ENCODE peak calls at places on chromosomes 4 and X, in six cellular contexts. X, C, J, O, T and E are unnamed samples.

GRCh38 chr4:189792819-189793618 is 147.7 kb upstream of the FRG1 start:
- DNase-seq in X (peak; percentile 67), C (peak; percentile 94), J (peak; percentile 85), O (peak; percentile 64), T (peak; percentile 72), E (peak; percentile 80)

GRCh38 chrX:30570505-30570904 is 7.1 kb downstream of the TASL start:
- DNase-seq in X (no peak), C (no peak), J (peak; percentile 33), O (peak; percentile 49), T (no peak), E (no peak)

GRCh38 chr4:37889849-37890500 is 909 bp upstream of the TBC1D1 start:
- DNase-seq in X (no peak), C (peak; percentile 58), J (peak; percentile 18), O (no peak), T (no peak), E (no peak)

GRCh38 chr4:81369898-81370297 is 101.8 kb downstream of the RASGEF1B start:
- DNase-seq in X (no peak), C (no peak), J (no peak), O (no peak), T (no peak), E (no peak)

GRCh38 chr4:161629694-161630441 is 533.9 kb downstream of the FSTL5 start:
- DNase-seq in X (peak; percentile 37), C (no peak), J (peak; percentile 7), O (no peak), T (no peak), E (no peak)

GRCh38 chr4:11271263-11271662 is 157.4 kb downstream of the HS3ST1 start:
- DNase-seq in X (no peak), C (no peak), J (peak; percentile 8), O (no peak), T (peak; percentile 29), E (no peak)

GRCh38 chr4:175443547-175443946 is 368.5 kb downstream of the GPM6A start:
- DNase-seq in X (no peak), C (no peak), J (no peak), O (no peak), T (no peak), E (no peak)

GRCh38 chrX:12505127-12505526 is 286.1 kb upstream of the PRPS2 start:
- DNase-seq in X (no peak), C (no peak), J (no peak), O (no peak), T (no peak), E (no peak)

GRCh38 chrX:118420462-118420861 is 74.6 kb downstream of the WDR44 start:
- DNase-seq in X (no peak), C (no peak), J (peak; percentile 28), O (peak; percentile 71), T (no peak), E (no peak)

GRCh38 chrX:70454441-70455365 is 10.1 kb downstream of the DLG3 start:
- DNase-seq in X (peak; percentile 93), C (peak; percentile 86), J (peak; percentile 89), O (peak; percentile 59), T (peak; percentile 88), E (peak; percentile 81)

GRCh38 chr4:68338625-68339024 is 11.3 kb downstream of the YTHDC1 start:
- DNase-seq in X (no peak), C (no peak), J (no peak), O (peak; percentile 10), T (no peak), E (peak; percentile 29)

GRCh38 chrX:134537179-134537945 is 77.4 kb downstream of the HPRT1 start:
- DNase-seq in X (no peak), C (no peak), J (peak; percentile 51), O (peak; percentile 80), T (no peak), E (no peak)

GRCh38 chr4:94831607-94832006 is 73.9 kb downstream of the BMPR1B start:
- DNase-seq in X (peak; percentile 83), C (no peak), J (no peak), O (no peak), T (no peak), E (no peak)

GRCh38 chr4:118997601-118998000 is 108.9 kb downstream of the SYNPO2 start:
- DNase-seq in X (no peak), C (no peak), J (peak; percentile 19), O (no peak), T (no peak), E (no peak)

GRCh38 chrX:71998836-71999509 is 88.3 kb downstream of the NHSL2 start:
- DNase-seq in X (peak; percentile 58), C (no peak), J (no peak), O (peak; percentile 36), T (peak; percentile 38), E (no peak)

GRCh38 chr4:13703096-13703495 is 75.6 kb upstream of the BOD1L1 start:
- DNase-seq in X (peak; percentile 27), C (no peak), J (no peak), O (no peak), T (no peak), E (no peak)

GRCh38 chrX:119041175-119041574 is 31.6 kb upstream of the CT47C1 start:
- DNase-seq in X (no peak), C (no peak), J (peak; percentile 72), O (peak; percentile 85), T (peak; percentile 40), E (peak; percentile 63)

GRCh38 chr4:110633358-110634319 is 10.8 kb upstream of the PITX2 start:
- DNase-seq in X (no peak), C (peak; percentile 66), J (no peak), O (no peak), T (no peak), E (no peak)

GRCh38 chr4:5435823-5436222 is 272.5 kb downstream of the EVC2 start:
- DNase-seq in X (no peak), C (no peak), J (no peak), O (no peak), T (no peak), E (no peak)

GRCh38 chrX:1134156-1134555 is 78.3 kb downstream of the CRLF2 start:
- DNase-seq in X (no peak), C (no peak), J (no peak), O (no peak), T (no peak), E (peak; percentile 21)

GRCh38 chr4:15336410-15337184 is 91.2 kb upstream of the C1QTNF7 start:
- DNase-seq in X (no peak), C (no peak), J (no peak), O (peak; percentile 56), T (no peak), E (no peak)

GRCh38 chr4:105878668-105879067 is 16.6 kb upstream of the NPNT start:
- DNase-seq in X (no peak), C (no peak), J (no peak), O (no peak), T (no peak), E (no peak)

GRCh38 chrX:39104745-39105144 is 303.5 kb downstream of the MID1IP1 start:
- DNase-seq in X (no peak), C (no peak), J (no peak), O (no peak), T (no peak), E (no peak)

GRCh38 chr4:150033937-150034336 is 44.3 kb upstream of the DCLK2 start:
- DNase-seq in X (no peak), C (no peak), J (no peak), O (peak; percentile 53), T (peak; percentile 36), E (no peak)

GRCh38 chr4:118772149-118773081 is 63.5 kb downstream of the SEC24D start:
- DNase-seq in X (no peak), C (no peak), J (peak; percentile 51), O (peak; percentile 82), T (no peak), E (no peak)

GRCh38 chr4:139606600-139607301 is 50.7 kb upstream of the SETD7 start:
- DNase-seq in X (no peak), C (no peak), J (no peak), O (peak; percentile 59), T (no peak), E (no peak)
- H3K4me3 ChIP-seq in X (no peak overlapping the region), C (no peak overlapping the region), J (no peak overlapping the region), O (no peak overlapping the region), T (peak overlapping the region; percentile 14), E (peak overlapping the region; percentile 11)

DNA sequence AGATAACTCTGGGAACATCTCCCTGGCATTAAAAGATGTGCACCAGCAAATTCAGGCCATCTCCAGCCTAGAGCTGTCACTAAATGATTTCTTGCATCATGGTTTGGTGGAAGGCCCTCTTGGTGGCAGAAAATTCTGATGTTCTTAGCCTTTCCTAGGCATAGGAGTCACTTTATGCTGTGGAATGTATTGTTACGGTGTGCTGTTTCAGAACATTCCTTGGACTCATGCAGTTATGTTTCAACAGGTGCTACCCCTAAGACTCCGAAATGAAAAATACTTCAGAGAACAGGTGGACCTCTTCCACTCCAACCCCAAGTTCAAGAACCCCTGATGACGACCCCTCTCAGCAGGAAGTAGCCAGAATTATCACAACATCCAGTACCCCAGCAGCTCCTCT is 20.3 kb upstream of the PAPSS1 start:
- DNase-seq in X (no peak), C (no peak), J (no peak), O (peak; percentile 57), T (no peak), E (no peak)
- TF ChIP-seq CTCF in X (peak; percentile 21), C (no peak), J (peak; percentile 36), O (peak; percentile 44), T (no peak), E (no peak)

GRCh38 chr4:7678318-7678852 is 243.7 kb upstream of the PSAPL1 start:
- DNase-seq in X (no peak), C (no peak), J (no peak), O (no peak), T (no peak), E (peak; percentile 26)

GRCh38 chr4:7676376-7676775 is 241.6 kb upstream of the PSAPL1 start:
- DNase-seq in X (no peak), C (no peak), J (no peak), O (no peak), T (no peak), E (no peak)

GRCh38 chr4:7675612-7676320 is 241.0 kb upstream of the PSAPL1 start:
- DNase-seq in X (no peak), C (no peak), J (no peak), O (no peak), T (no peak), E (no peak)

GRCh38 chr4:7677799-7678301 is 243.1 kb upstream of the PSAPL1 start:
- DNase-seq in X (no peak), C (no peak), J (no peak), O (no peak), T (no peak), E (peak; percentile 50)

DNA sequence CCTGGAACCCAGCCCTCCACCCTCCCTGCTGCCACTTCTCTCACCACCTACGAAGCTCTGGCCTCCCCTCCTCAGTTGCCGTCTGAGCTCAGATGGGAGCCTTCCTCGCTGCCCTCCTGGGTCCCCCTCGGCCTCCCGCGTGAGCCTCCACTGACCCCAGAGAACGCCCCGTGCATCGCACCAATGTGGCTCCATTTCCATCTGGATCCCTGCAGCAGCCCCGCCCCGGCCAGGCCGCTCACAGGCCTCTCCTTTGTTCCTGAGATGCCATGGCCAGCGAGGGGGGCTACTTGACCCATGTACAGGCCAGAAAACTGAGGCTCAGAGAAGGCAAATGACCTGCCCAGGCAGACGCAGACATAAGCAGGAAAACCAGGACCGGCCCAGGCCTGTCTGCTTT is 242.4 kb upstream of the PSAPL1 start:
- DNase-seq in X (no peak), C (no peak), J (no peak), O (no peak), T (no peak), E (no peak)
- H3K4me3 ChIP-seq in X (no peak overlapping the region), C (no peak overlapping the region), J (no peak overlapping the region), O (no peak overlapping the region), T (no peak overlapping the region), E (no peak overlapping the region)

DNA sequence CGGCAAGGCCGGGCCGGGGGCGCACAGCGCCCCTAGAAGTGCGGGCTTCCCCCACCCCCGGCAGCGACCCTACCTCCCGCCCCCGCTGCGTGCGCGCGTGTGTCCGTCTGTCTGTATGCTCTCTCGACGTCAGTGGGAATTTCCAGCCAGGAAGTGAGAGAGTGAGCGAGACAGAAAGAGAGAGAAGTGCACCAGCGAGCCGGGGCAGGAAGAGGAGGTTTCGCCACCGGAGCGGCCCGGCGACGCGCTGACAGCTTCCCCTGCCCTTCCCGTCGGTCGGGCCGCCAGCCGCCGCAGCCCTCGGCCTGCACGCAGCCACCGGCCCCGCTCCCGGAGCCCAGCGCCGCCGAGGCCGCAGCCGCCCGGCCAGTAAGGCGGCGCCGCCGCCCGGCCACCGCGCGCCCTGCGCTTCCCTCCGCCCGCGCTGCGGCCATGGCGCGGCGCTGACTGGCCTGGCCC is at the start of gene NFKB1:
- DNase-seq in X (peak; percentile 62), C (peak; percentile 76), J (peak; percentile 82), O (peak; percentile 89), T (peak; percentile 73), E (peak; percentile 79)
- TF ChIP-seq CTCF in X (no peak), C (no peak), J (no peak), O (no peak), T (peak; percentile 6), E (no peak)